ENCODE peak calls at places on chromosomes 12 and 14, in five cellular contexts. O is bronchial epithelial cell, T is astrocyte of the spinal cord, N is body of pancreas, M is GM13976. L is an unnamed sample.

GRCh38 chr12:114864688-114865685 is 181.0 kb upstream of the TBX3 start:
- DNase-seq in O (no peak), T (peak), N (no peak), M (no peak), L (no peak)

GRCh38 chr12:3303410-3304136 is 187.4 kb upstream of the PRMT8 start:
- DNase-seq in O (peak), T (no peak), N (peak), M (no peak), L (peak)

GRCh38 chr14:105385322-105385637 is 13.1 kb upstream of the TEX22 start:
- DNase-seq in O (no peak), T (no peak), N (no peak), M (no peak), L (no peak)

GRCh38 chr14:106831322-106831720 is 1304.9 kb downstream of the TMEM121 start:
- DNase-seq in O (no peak), T (no peak), N (no peak), M (peak), L (peak)

GRCh38 chr12:62785941-62786559 is 148.9 kb downstream of the PPM1H start:
- DNase-seq in O (peak), T (peak), N (no peak), M (no peak), L (peak)

GRCh38 chr12:99253068-99253467 is 394.5 kb upstream of the GARIN6 start:
- DNase-seq in O (no peak), T (no peak), N (no peak), M (no peak), L (no peak)

GRCh38 chr12:48004039-48004940 is at the start of gene COL2A1:
- DNase-seq in O (no peak), T (peak), N (no peak), M (peak), L (peak)

GRCh38 chr12:130026608-130027176 is 122.9 kb upstream of the TMEM132D start:
- DNase-seq in O (peak), T (no peak), N (peak), M (peak), L (peak)

GRCh38 chr12:119153477-119154434 is 25.0 kb upstream of the HSPB8 start:
- DNase-seq in O (peak), T (peak), N (peak), M (no peak), L (peak)

GRCh38 chr14:89486961-89487360 is 69.9 kb upstream of the FOXN3 start:
- DNase-seq in O (no peak), T (no peak), N (no peak), M (no peak), L (no peak)

GRCh38 chr12:96237465-96238077 is 43.4 kb downstream of the ELK3 start:
- DNase-seq in O (peak), T (peak), N (peak), M (no peak), L (peak)

GRCh38 chr12:72901685-72902084 is 629.5 kb downstream of the TRHDE start:
- DNase-seq in O (no peak), T (no peak), N (no peak), M (no peak), L (no peak)

GRCh38 chr12:157644-158043 is 56.3 kb downstream of the SLC6A12 start:
- DNase-seq in O (no peak), T (no peak), N (no peak), M (no peak), L (no peak)

GRCh38 chr12:60191676-60192359 is 596.0 kb downstream of the SLC16A7 start:
- DNase-seq in O (peak), T (peak), N (no peak), M (no peak), L (no peak)

GRCh38 chr12:77058740-77059139 is 6.6 kb downstream of the E2F7 start:
- DNase-seq in O (no peak), T (peak), N (no peak), M (no peak), L (no peak)

GRCh38 chr12:91577586-91578539 is 395.2 kb upstream of the DCN start:
- DNase-seq in O (peak), T (peak), N (no peak), M (peak), L (no peak)

GRCh38 chr14:88063807-88064206 is 58.9 kb downstream of the GPR65 start:
- DNase-seq in O (no peak), T (no peak), N (no peak), M (no peak), L (no peak)

GRCh38 chr12:59698599-59698998 is 102.8 kb downstream of the SLC16A7 start:
- DNase-seq in O (peak), T (no peak), N (no peak), M (no peak), L (no peak)

GRCh38 chr12:57242691-57243454 is 8.1 kb downstream of the STAC3 start:
- DNase-seq in O (peak), T (peak), N (peak), M (peak), L (peak)

GRCh38 chr12:19694627-19695026 is 255.3 kb downstream of the AEBP2 start:
- DNase-seq in O (peak), T (no peak), N (no peak), M (no peak), L (no peak)

GRCh38 chr12:64256166-64256800 is 34.2 kb upstream of the KICS2 start:
- DNase-seq in O (peak), T (peak), N (no peak), M (peak), L (no peak)

GRCh38 chr14:86787782-86788181 is 1205.2 kb downstream of the GALC start:
- DNase-seq in O (no peak), T (peak), N (no peak), M (no peak), L (no peak)

GRCh38 chr14:67815573-67816235 is 686 bp downstream of the ZFYVE26 start:
- DNase-seq in O (peak), T (peak), N (no peak), M (no peak), L (peak)

GRCh38 chr12:26612203-26612602 is 220.8 kb downstream of the ITPR2 start:
- DNase-seq in O (no peak), T (no peak), N (no peak), M (no peak), L (no peak)

GRCh38 chr12:26617513-26617912 is 215.5 kb downstream of the ITPR2 start:
- DNase-seq in O (no peak), T (no peak), N (no peak), M (no peak), L (no peak)

GRCh38 chr12:26611598-26611997 is 221.4 kb downstream of the ITPR2 start:
- DNase-seq in O (no peak), T (no peak), N (no peak), M (no peak), L (no peak)

GRCh38 chr12:26610774-26611173 is 222.2 kb downstream of the ITPR2 start:
- DNase-seq in O (no peak), T (no peak), N (no peak), M (no peak), L (no peak)

DNA sequence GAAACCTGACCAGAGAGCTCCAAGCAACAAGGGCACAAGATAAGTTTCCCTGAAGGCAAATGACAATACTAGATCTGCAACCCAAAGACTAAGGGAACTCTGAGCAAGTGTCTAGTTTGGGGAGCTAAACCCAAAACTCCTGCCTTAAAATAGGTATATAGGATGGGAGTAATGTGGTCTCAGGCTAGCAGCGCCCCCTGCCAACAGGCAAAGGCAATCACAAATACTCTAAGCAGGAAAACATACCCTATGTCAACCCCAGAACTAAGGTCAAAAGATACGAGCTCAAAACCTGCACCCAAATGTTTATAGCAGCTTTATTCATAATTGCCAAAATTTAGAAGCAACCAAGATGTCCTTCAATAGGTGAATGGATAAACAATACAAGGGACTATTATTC is 218.8 kb downstream of the ITPR2 start:
- DNase-seq in O (peak), T (no peak), N (peak), M (peak), L (peak)
- TF ChIP-seq CTCF in O (peak), T (peak), N (peak), M (peak), L (peak)

GRCh38 chr12:53051058-53051880 is 1.4 kb downstream of the TNS2 start:
- DNase-seq in O (peak), T (no peak), N (peak), M (no peak), L (no peak)
- TF ChIP-seq CTCF in O (peak), T (no peak), N (peak), M (no peak), L (no peak)

DNA sequence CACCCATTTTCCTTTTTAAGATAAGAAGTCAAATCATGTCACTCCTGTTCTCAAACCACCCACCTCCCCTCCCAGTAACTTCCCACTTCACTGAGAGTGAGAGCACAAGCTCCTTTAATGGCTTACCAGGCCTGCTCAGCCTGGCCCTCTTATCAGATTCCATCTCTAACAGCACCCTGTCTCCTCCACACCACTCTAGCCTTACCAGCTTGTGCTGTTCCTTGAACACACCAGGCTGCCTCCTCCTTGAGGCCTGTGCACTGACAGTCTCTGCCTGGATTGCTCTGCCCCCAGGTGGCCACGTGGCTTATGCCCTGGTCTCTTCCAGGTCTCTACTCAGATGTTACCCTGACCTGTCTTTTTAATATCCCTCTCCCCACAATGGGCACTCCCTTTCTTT is 40.1 kb upstream of the EVL start:
- DNase-seq in O (peak), T (no peak), N (peak), M (peak), L (peak)
- TF ChIP-seq CTCF in O (peak), T (peak), N (peak), M (peak), L (peak)

GRCh38 chr12:68792952-68793351 is 15.0 kb upstream of the MDM2 start:
- DNase-seq in O (peak), T (peak), N (no peak), M (peak), L (peak)
- TF ChIP-seq CTCF in O (no peak), T (no peak), N (no peak), M (no peak), L (no peak)

DNA sequence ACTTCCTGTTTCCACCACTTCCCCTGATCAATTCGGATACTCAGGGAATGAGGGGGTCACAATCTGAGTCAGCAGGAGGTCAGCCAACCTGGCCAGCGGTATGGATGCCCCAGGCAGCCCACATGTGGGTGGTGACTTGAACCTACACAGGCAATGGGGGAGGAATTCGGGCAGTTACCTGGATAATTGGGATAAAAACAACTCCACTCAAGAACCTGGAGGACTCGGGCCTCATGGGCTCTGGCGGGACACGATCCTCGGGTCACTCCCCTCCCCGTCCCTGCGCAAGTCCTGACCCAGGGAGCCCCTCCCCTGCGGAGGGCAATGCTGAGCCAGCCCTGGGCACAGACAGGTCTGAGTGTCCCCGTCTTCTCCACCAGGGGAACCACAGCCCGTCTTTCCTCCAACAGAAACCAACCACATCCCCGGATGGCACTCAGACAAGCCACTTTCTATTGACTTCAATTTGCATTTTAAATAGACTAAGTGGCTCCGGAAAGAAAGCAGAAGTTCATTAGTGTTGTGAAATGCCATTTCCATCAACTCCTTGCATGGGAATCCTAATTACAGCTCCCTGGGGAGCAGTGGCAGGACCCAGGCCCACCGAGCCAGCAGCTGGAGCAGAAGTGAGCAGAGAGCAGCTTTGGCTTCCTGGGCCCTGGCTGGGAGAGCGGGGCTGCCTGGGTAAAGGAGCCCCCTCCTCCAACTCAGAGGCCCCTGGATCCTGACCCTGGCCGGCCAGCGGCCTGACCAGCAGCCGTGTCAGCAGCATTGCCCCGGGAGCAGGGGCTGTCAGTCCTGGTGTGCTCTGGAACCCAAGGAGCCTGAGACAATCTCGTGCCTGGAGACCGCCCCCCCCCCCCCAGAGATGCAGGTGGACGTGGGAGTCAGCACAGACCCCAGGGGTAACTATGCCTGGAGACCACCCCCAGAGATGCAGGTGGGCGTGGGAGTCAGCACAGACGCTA is 374.1 kb downstream of the ADGRD1 start:
- DNase-seq in O (no peak), T (no peak), N (no peak), M (no peak), L (no peak)
- TF ChIP-seq CTCF in O (no peak), T (no peak), N (no peak), M (no peak), L (no peak)

GRCh38 chr14:24817638-24818053 is 183.7 kb upstream of the GZMB start:
- DNase-seq in O (no peak), T (no peak), N (no peak), M (no peak), L (no peak)
- TF ChIP-seq CTCF in O (peak), T (peak), N (peak), M (peak), L (no peak)

GRCh38 chr12:122028601-122029560 is 7.2 kb downstream of the BCL7A start:
- DNase-seq in O (no peak), T (no peak), N (no peak), M (peak), L (peak)
- TF ChIP-seq CTCF in O (no peak), T (no peak), N (no peak), M (no peak), L (no peak)

GRCh38 chr12:28963554-28963953 is 185.5 kb upstream of the FAR2 start:
- DNase-seq in O (peak), T (peak), N (no peak), M (no peak), L (no peak)
- TF ChIP-seq CTCF in O (peak), T (peak), N (no peak), M (no peak), L (peak)

GRCh38 chr12:39803151-39803550 is 183.5 kb upstream of the ABCD2 start:
- DNase-seq in O (no peak), T (no peak), N (no peak), M (no peak), L (no peak)

GRCh38 chr12:39805651-39806050 is 186.0 kb upstream of the ABCD2 start:
- DNase-seq in O (no peak), T (no peak), N (no peak), M (no peak), L (no peak)

GRCh38 chr12:39804479-39805241 is 185.1 kb upstream of the ABCD2 start:
- DNase-seq in O (no peak), T (no peak), N (no peak), M (no peak), L (no peak)

DNA sequence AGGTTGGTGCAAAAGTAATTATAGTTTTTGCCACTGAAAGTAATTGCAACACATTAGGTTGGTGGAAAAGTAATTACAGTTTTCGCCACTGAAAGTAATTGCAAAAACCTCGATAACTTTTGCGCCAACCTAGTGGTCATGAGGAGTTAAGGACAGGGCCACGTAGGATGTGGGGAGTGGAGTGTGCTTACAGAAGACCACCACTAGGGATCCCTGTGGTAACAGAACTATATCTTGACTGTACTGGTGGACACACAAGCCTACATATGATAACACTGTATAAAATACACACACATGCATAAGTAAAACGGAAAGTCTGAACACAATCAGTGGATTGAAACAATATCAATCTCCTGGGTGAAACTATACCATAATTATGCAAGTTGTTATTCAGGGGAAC is 187.4 kb upstream of the ABCD2 start:
- DNase-seq in O (peak), T (no peak), N (no peak), M (no peak), L (peak)
- TF ChIP-seq CTCF in O (peak), T (peak), N (no peak), M (no peak), L (peak)